ENCODE peak calls at places on chromosomes 6 and 20, in nine cellular contexts. M, D, O, X, Z, G, L, V and P are unnamed samples.
A peak's percentile ranks its signal among the peaks of the same experiment; 100 is the strongest.

GRCh38 chr6:41058783-41059181 is 5.8 kb downstream of the APOBEC2 start:
- DNase-seq in V (no peak), Z (no peak), G (no peak), L (no peak), X (no peak), O (no peak), M (no peak), D (no peak), P (no peak)

GRCh38 chr20:18272451-18272850 is 15.9 kb upstream of the ZNF133 start:
- DNase-seq in D (peak; percentile 56), O (peak; percentile 31), V (no peak), Z (peak; percentile 15), M (no peak), L (no peak), G (no peak), X (no peak), P (no peak)

GRCh38 chr20:40326794-40327193 is 362.2 kb downstream of the MAFB start:
- DNase-seq in L (no peak), Z (no peak), O (no peak), G (no peak), V (no peak), M (no peak), D (no peak), X (no peak), P (no peak)

GRCh38 chr20:50607850-50608749 is 83.2 kb downstream of the RIPOR3 start:
- DNase-seq in M (no peak), G (no peak), Z (no peak), L (no peak), D (no peak), V (no peak), O (no peak), X (no peak), P (no peak)

GRCh38 chr6:71349395-71349794 is 60.8 kb downstream of the OGFRL1 start:
- DNase-seq in X (no peak), O (peak; percentile 73), L (no peak), M (no peak), V (no peak), G (no peak), Z (no peak), D (no peak), P (no peak)

GRCh38 chr20:19735446-19735845 is 22.6 kb upstream of the RIN2 start:
- DNase-seq in M (peak; percentile 15), L (no peak), G (peak; percentile 77), Z (peak; percentile 40), O (peak; percentile 92), D (peak; percentile 46), X (peak; percentile 85), V (no peak), P (peak; percentile 81)

GRCh38 chr6:113755449-113756289 is 101.5 kb upstream of the MARCKS start:
- DNase-seq in X (no peak), Z (no peak), D (no peak), O (no peak), L (no peak), M (no peak), G (no peak), V (no peak), P (no peak)

GRCh38 chr6:157561037-157561790 is 180.2 kb downstream of the ZDHHC14 start:
- DNase-seq in M (no peak), X (no peak), V (no peak), O (no peak), G (peak; percentile 65), L (no peak), Z (no peak), D (no peak), P (no peak)

GRCh38 chr6:156658186-156658585 is 119.0 kb upstream of the ARID1B start:
- DNase-seq in D (peak; percentile 29), G (no peak), Z (peak; percentile 11), V (no peak), L (peak; percentile 41), O (peak; percentile 95), X (no peak), M (peak; percentile 24), P (peak; percentile 98)

GRCh38 chr20:40471261-40471629 is 217.8 kb downstream of the MAFB start:
- DNase-seq in V (no peak), X (no peak), D (no peak), G (no peak), Z (no peak), L (no peak), M (no peak), O (no peak), P (no peak)

GRCh38 chr20:10469599-10469998 is 34.5 kb downstream of the SLX4IP start:
- DNase-seq in V (no peak), O (peak; percentile 94), L (peak; percentile 67), G (peak; percentile 93), X (peak; percentile 69), M (peak; percentile 85), Z (peak; percentile 67), D (no peak), P (peak; percentile 69)

GRCh38 chr6:50145125-50145524 is 95.4 kb upstream of the DEFB112 start:
- DNase-seq in V (no peak), G (no peak), X (no peak), O (peak; percentile 3), Z (no peak), D (no peak), M (no peak), L (no peak), P (no peak)

GRCh38 chr20:45292343-45292742 is 14.3 kb upstream of the RBPJL start:
- DNase-seq in O (no peak), Z (no peak), V (no peak), D (no peak), M (no peak), G (no peak), X (no peak), L (no peak), P (no peak)

GRCh38 chr6:21023210-21023609 is 489.0 kb downstream of the CDKAL1 start:
- DNase-seq in V (no peak), O (no peak), L (no peak), D (no peak), G (peak; percentile 46), Z (no peak), X (no peak), M (no peak), P (no peak)

GRCh38 chr6:21494505-21494904 is 99.0 kb upstream of the SOX4 start:
- DNase-seq in X (no peak), Z (no peak), D (no peak), L (no peak), V (no peak), G (no peak), M (no peak), O (no peak), P (no peak)

GRCh38 chr6:157966990-157967389 is 14.7 kb upstream of the SYNJ2 start:
- DNase-seq in X (peak; percentile 26), D (no peak), M (no peak), O (no peak), G (peak; percentile 92), Z (no peak), V (no peak), L (no peak), P (no peak)

GRCh38 chr20:34539756-34540155 is 18.8 kb upstream of the MAP1LC3A start:
- DNase-seq in L (no peak), Z (no peak), O (no peak), X (no peak), M (no peak), G (no peak), V (no peak), D (no peak), P (no peak)

GRCh38 chr6:128919412-128919811 is 36.5 kb downstream of the LAMA2 start:
- DNase-seq in M (no peak), D (no peak), L (peak; percentile 22), Z (no peak), O (peak; percentile 13), G (no peak), V (no peak), X (no peak), P (no peak)

GRCh38 chr6:149248688-149249369 is 68.7 kb upstream of the TAB2 start:
- DNase-seq in M (no peak), V (no peak), D (no peak), O (no peak), L (no peak), Z (no peak), G (no peak), X (no peak), P (no peak)

GRCh38 chr6:131101911-131102680 is 33.2 kb upstream of the AKAP7 start:
- DNase-seq in O (no peak), L (no peak), V (no peak), M (no peak), X (no peak), Z (no peak), D (no peak), G (no peak), P (peak; percentile 74)